ENCODE peak calls at places on chromosomes 16 and 17, in six cellular contexts. M is transverse colon, W is suprapubic skin, R is activated T-cell treated with anti-CD3 and anti-CD28 coated beads for 4 hours, Y is NCI-H748 treated with DMSO at 0.1 percent for 48 hours, G is retina. N is an unnamed sample.

GRCh38 chr16:86517652-86518258 is 7.4 kb downstream of the FOXF1 start:
- DNase-seq in G (peak), R (no peak), Y (peak), M (peak), W (no peak), N (no peak)

GRCh38 chr17:29138184-29138955 is 41.8 kb downstream of the MYO18A start:
- DNase-seq in R (no peak), Y (no peak), W (no peak), M (no peak), G (no peak), N (no peak)

GRCh38 chr17:83189673-83190385 is 110.4 kb downstream of the METRNL start:
- DNase-seq in G (no peak), R (no peak), M (no peak), Y (no peak), W (peak), N (no peak)

GRCh38 chr17:45948881-45949624 is 50.0 kb upstream of the STH start:
- DNase-seq in M (peak), G (peak), Y (no peak), W (peak), R (peak), N (no peak)

GRCh38 chr17:40932608-40933007 is 4.8 kb downstream of the KRT23 start:
- DNase-seq in G (peak), M (no peak), R (no peak), Y (no peak), W (no peak), N (no peak)

GRCh38 chr16:56303066-56303705 is 111.9 kb downstream of the GNAO1 start:
- DNase-seq in Y (no peak), G (no peak), M (no peak), W (no peak), R (no peak), N (no peak)

GRCh38 chr17:17379197-17379991 is 76.2 kb downstream of the NT5M start:
- DNase-seq in G (no peak), W (no peak), R (no peak), M (no peak), Y (no peak), N (no peak)

GRCh38 chr16:70777973-70778406 is 23.0 kb downstream of the VAC14 start:
- DNase-seq in G (no peak), R (no peak), W (no peak), M (no peak), Y (no peak), N (no peak)

GRCh38 chr17:64150237-64151015 is 20.5 kb upstream of the ERN1 start:
- DNase-seq in G (no peak), R (no peak), Y (no peak), M (no peak), W (no peak), N (no peak)

GRCh38 chr17:6496636-6497441 is 52.6 kb downstream of the PIMREG start:
- DNase-seq in G (no peak), M (no peak), R (no peak), Y (no peak), W (peak), N (peak)

GRCh38 chr17:34369571-34369970 is 6.5 kb upstream of the CCL1 start:
- DNase-seq in G (no peak), M (no peak), W (no peak), R (no peak), Y (no peak), N (no peak)

GRCh38 chr17:51802544-51802943 is 356.0 kb downstream of the CA10 start:
- DNase-seq in M (no peak), Y (no peak), W (no peak), R (no peak), G (no peak), N (no peak)

GRCh38 chr16:86739178-86739577 is 160.8 kb downstream of the FOXL1 start:
- DNase-seq in M (no peak), R (no peak), G (no peak), W (no peak), Y (no peak), N (no peak)

GRCh38 chr17:35359396-35359795 is 14.0 kb downstream of the SLFN11 start:
- DNase-seq in G (no peak), R (no peak), Y (no peak), W (no peak), M (no peak), N (no peak)

GRCh38 chr16:56480776-56481467 is 29.6 kb downstream of the OGFOD1 start:
- DNase-seq in W (no peak), G (no peak), M (no peak), R (no peak), Y (no peak), N (peak)

GRCh38 chr17:5500804-5501391 is 14.5 kb downstream of the MIS12 start:
- DNase-seq in G (peak), W (peak), R (peak), Y (peak), M (peak), N (peak)

GRCh38 chr16:1890701-1891035 is 18.7 kb upstream of the MEIOB start:
- DNase-seq in R (no peak), W (no peak), G (no peak), Y (no peak), M (no peak), N (no peak)

GRCh38 chr16:82042144-82042543 is 7.1 kb downstream of the HSD17B2 start:
- DNase-seq in G (no peak), W (peak), M (peak), Y (no peak), R (no peak), N (no peak)

GRCh38 chr16:3706253-3707145 is 10.8 kb downstream of the TRAP1 start:
- DNase-seq in G (no peak), W (no peak), Y (no peak), R (no peak), M (no peak), N (no peak)

GRCh38 chr16:71254832-71255560 is 24.5 kb upstream of the HYDIN start:
- DNase-seq in R (no peak), G (peak), M (no peak), Y (no peak), W (no peak), N (peak)

GRCh38 chr17:79560527-79560926 is 50.3 kb downstream of the RBFOX3 start:
- DNase-seq in M (no peak), G (no peak), R (no peak), W (no peak), Y (no peak), N (no peak)

GRCh38 chr17:9162275-9162985 is 141.1 kb downstream of the NTN1 start:
- DNase-seq in R (no peak), W (no peak), G (no peak), Y (no peak), M (no peak), N (no peak)

GRCh38 chr17:81428521-81428920 is 33.3 kb downstream of the BAHCC1 start:
- DNase-seq in Y (no peak), M (no peak), R (no peak), G (no peak), W (no peak), N (no peak)

N was measured in NCI-H2227 treated with DMSO at 0.1 percent for 48 hours.